ENCODE peak calls at places on chromosomes 4 and X, in eight cellular contexts. D, I, J, Z, T, E, U and G are unnamed samples.
A peak's percentile ranks its signal among the peaks of the same experiment; 100 is the strongest.

GRCh38 chrX:112735147-112735546 is 55.4 kb upstream of the LHFPL1 start:
- DNase-seq in D (no peak), I (no peak), J (no peak), Z (no peak), T (no peak), E (no peak), U (no peak), G (no peak)

GRCh38 chrX:54181196-54181953 is 1.7 kb downstream of the FAM120C start:
- DNase-seq in D (no peak), I (no peak), J (no peak), Z (no peak), T (no peak), E (no peak), U (no peak), G (no peak)

GRCh38 chrX:70016513-70016912 is 33.2 kb downstream of the AWAT2 start:
- DNase-seq in D (no peak), I (no peak), J (no peak), Z (no peak), T (no peak), E (no peak), U (no peak), G (no peak)

GRCh38 chr4:6939761-6940743 is 30.4 kb downstream of the TBC1D14 start:
- DNase-seq in D (no peak), I (no peak), J (no peak), Z (peak; percentile 51), T (no peak), E (no peak), U (no peak), G (peak; percentile 30)

GRCh38 chr4:33369366-33369899 is 2649.3 kb downstream of the PCDH7 start:
- DNase-seq in D (no peak), I (no peak), J (no peak), Z (no peak), T (no peak), E (no peak), U (no peak), G (no peak)

GRCh38 chr4:27666943-27667342 is 806.3 kb downstream of the STIM2 start:
- DNase-seq in D (no peak), I (no peak), J (peak; percentile 11), Z (no peak), T (no peak), E (no peak), U (no peak), G (no peak)

GRCh38 chr4:167290684-167291083 is 56.4 kb upstream of the SPOCK3 start:
- DNase-seq in D (no peak), I (no peak), J (peak; percentile 6), Z (no peak), T (no peak), E (peak; percentile 12), U (no peak), G (no peak)

GRCh38 chr4:147596976-147597375 is 20.2 kb upstream of the TMEM184C start:
- DNase-seq in D (no peak), I (no peak), J (no peak), Z (no peak), T (no peak), E (peak; percentile 11), U (no peak), G (no peak)

GRCh38 chr4:15906024-15906443 is 32.5 kb downstream of the FGFBP1 start:
- DNase-seq in D (peak; percentile 20), I (peak; percentile 39), J (peak; percentile 2), Z (peak; percentile 84), T (no peak), E (peak; percentile 35), U (no peak), G (peak; percentile 30)

GRCh38 chr4:74555843-74556242 is 110.9 kb downstream of the AREG start:
- DNase-seq in D (no peak), I (no peak), J (no peak), Z (no peak), T (no peak), E (no peak), U (no peak), G (no peak)

GRCh38 chr4:2871911-2872310 is 28.3 kb downstream of the ADD1 start:
- DNase-seq in D (no peak), I (no peak), J (no peak), Z (no peak), T (no peak), E (no peak), U (no peak), G (no peak)

GRCh38 chrX:133921764-133922389 is 63.5 kb downstream of the GPC3 start:
- DNase-seq in D (peak; percentile 13), I (peak; percentile 9), J (peak; percentile 15), Z (peak; percentile 43), T (peak; percentile 11), E (peak; percentile 41), U (peak; percentile 11), G (peak; percentile 42)

GRCh38 chrX:11446331-11446730 is 153.1 kb downstream of the AMELX start:
- DNase-seq in D (no peak), I (no peak), J (no peak), Z (no peak), T (no peak), E (no peak), U (no peak), G (no peak)

GRCh38 chrX:103607385-103608304 is at the start of gene TCEAL3:
- DNase-seq in D (peak; percentile 49), I (no peak), J (peak; percentile 66), Z (peak; percentile 74), T (peak; percentile 77), E (no peak), U (no peak), G (peak; percentile 35)

GRCh38 chr4:37540486-37540885 is 145.7 kb downstream of the RELL1 start:
- DNase-seq in D (no peak), I (no peak), J (no peak), Z (no peak), T (no peak), E (no peak), U (peak; percentile 22), G (no peak)

GRCh38 chr4:24053906-24054305 is 164.1 kb upstream of the PPARGC1A start:
- DNase-seq in D (no peak), I (no peak), J (no peak), Z (no peak), T (no peak), E (no peak), U (no peak), G (no peak)

GRCh38 chr4:80542747-80543146 is 207.2 kb downstream of the CFAP299 start:
- DNase-seq in D (no peak), I (no peak), J (no peak), Z (no peak), T (no peak), E (no peak), U (no peak), G (no peak)

GRCh38 chr4:22522206-22522605 is 6.3 kb upstream of the ADGRA3 start:
- DNase-seq in D (no peak), I (no peak), J (no peak), Z (no peak), T (no peak), E (no peak), U (no peak), G (no peak)

GRCh38 chr4:2858451-2859217 is 15.0 kb downstream of the ADD1 start:
- DNase-seq in D (no peak), I (no peak), J (no peak), Z (no peak), T (no peak), E (no peak), U (no peak), G (no peak)

GRCh38 chr4:36676139-36677050 is 395.0 kb downstream of the DTHD1 start:
- DNase-seq in D (no peak), I (no peak), J (no peak), Z (no peak), T (no peak), E (no peak), U (no peak), G (no peak)

GRCh38 chr4:3706565-3707422 is 59.4 kb upstream of the ADRA2C start:
- DNase-seq in D (no peak), I (no peak), J (no peak), Z (peak; percentile 26), T (no peak), E (no peak), U (no peak), G (no peak)

GRCh38 chr4:185559913-185560281 is 24.6 kb upstream of the PDLIM3 start:
- DNase-seq in D (no peak), I (no peak), J (no peak), Z (no peak), T (no peak), E (no peak), U (no peak), G (no peak)

GRCh38 chrX:40933132-40934078 is 151.8 kb upstream of the USP9X start:
- DNase-seq in D (peak; percentile 21), I (no peak), J (no peak), Z (no peak), T (peak; percentile 32), E (no peak), U (no peak), G (peak; percentile 14)

GRCh38 chr4:158799013-158799770 is 30.4 kb downstream of the FNIP2 start:
- DNase-seq in D (no peak), I (no peak), J (no peak), Z (no peak), T (no peak), E (no peak), U (no peak), G (no peak)

GRCh38 chr4:77959566-77960338 is 97.1 kb downstream of the MRPL1 start:
- DNase-seq in D (no peak), I (no peak), J (peak; percentile 60), Z (no peak), T (peak; percentile 25), E (peak; percentile 82), U (peak; percentile 18), G (peak; percentile 3)

GRCh38 chr4:74400395-74400794 is 35.5 kb downstream of the EREG start:
- DNase-seq in D (no peak), I (no peak), J (no peak), Z (no peak), T (no peak), E (no peak), U (no peak), G (no peak)

GRCh38 chrX:133859860-133860259 is 125.5 kb downstream of the GPC3 start:
- DNase-seq in D (no peak), I (no peak), J (peak; percentile 56), Z (no peak), T (no peak), E (peak; percentile 50), U (no peak), G (no peak)

GRCh38 chrX:72142931-72143709 is 11.4 kb upstream of the RTL5 start:
- DNase-seq in D (no peak), I (no peak), J (peak; percentile 38), Z (no peak), T (peak; percentile 65), E (no peak), U (no peak), G (no peak)

GRCh38 chrX:40098264-40099045 is 697 bp upstream of the BCOR start:
- DNase-seq in D (peak; percentile 49), I (peak; percentile 51), J (peak; percentile 80), Z (peak; percentile 62), T (peak; percentile 79), E (no peak), U (no peak), G (peak; percentile 59)

GRCh38 chr4:83618431-83618830 is 82.5 kb downstream of the GPAT3 start:
- DNase-seq in D (peak; percentile 57), I (no peak), J (no peak), Z (no peak), T (no peak), E (no peak), U (no peak), G (no peak)

GRCh38 chr4:150176559-150176958 is 98.3 kb downstream of the DCLK2 start:
- DNase-seq in D (peak; percentile 33), I (no peak), J (no peak), Z (no peak), T (peak; percentile 37), E (no peak), U (no peak), G (no peak)

GRCh38 chr4:158827475-158828085 is 58.8 kb downstream of the FNIP2 start:
- DNase-seq in D (no peak), I (no peak), J (no peak), Z (no peak), T (no peak), E (no peak), U (no peak), G (no peak)